ENCODE peak calls at places on chromosomes 5 and 9, in four cellular contexts. N is tibial artery, Q is heart left ventricle, J is PC-9. U is an unnamed sample. For H3K4me1, the result is how much of the 10 kb centered on the place peaks cover.

GRCh38 chr5:142894749-142895148 is 124.6 kb downstream of the ARHGAP26 start:
- DNase-seq in J (no peak), N (no peak), Q (no peak), U (no peak)

GRCh38 chr5:61953913-61954312 is 352.1 kb upstream of the KIF2A start:
- DNase-seq in Q (no peak), N (no peak), J (no peak), U (peak)

GRCh38 chr5:11182441-11183080 is 421.5 kb upstream of the DAP start:
- DNase-seq in N (no peak), Q (no peak), J (peak), U (peak)

GRCh38 chr9:126147620-126148522 is 178.8 kb upstream of the MVB12B start:
- DNase-seq in Q (no peak), J (no peak), N (no peak), U (no peak)

GRCh38 chr5:38258319-38259061 is at the start of gene EGFLAM:
- DNase-seq in Q (peak), J (no peak), N (no peak), U (no peak)

GRCh38 chr5:74655206-74655605 is 14.7 kb upstream of the ENC1 start:
- DNase-seq in J (no peak), N (no peak), Q (no peak), U (no peak)

GRCh38 chr5:179119415-179120170 is 59.4 kb downstream of the ZNF354C start:
- DNase-seq in Q (no peak), J (no peak), N (no peak), U (no peak)

GRCh38 chr5:152124413-152125082 is 199.9 kb upstream of the GLRA1 start:
- DNase-seq in N (no peak), J (no peak), Q (no peak), U (no peak)

GRCh38 chr5:960551-960950 is 48.1 kb upstream of the NKD2 start:
- DNase-seq in J (no peak), Q (no peak), N (no peak), U (no peak)

GRCh38 chr5:43191740-43192557 is at the start of gene NIM1K:
- DNase-seq in N (peak), Q (peak), J (peak), U (no peak)

GRCh38 chr5:172437445-172438303 is 16.7 kb downstream of the SH3PXD2B start:
- DNase-seq in J (peak), N (peak), Q (peak), U (peak)

GRCh38 chr5:108430931-108431608 is 49.2 kb upstream of the FBXL17 start:
- DNase-seq in Q (no peak), N (no peak), J (no peak), U (no peak)

GRCh38 chr5:149118463-149118862 is 22.8 kb upstream of the ABLIM3 start:
- DNase-seq in N (no peak), J (no peak), Q (no peak), U (no peak)

GRCh38 chr9:13279284-13280162 is at the start of gene MPDZ:
- DNase-seq in J (peak), Q (peak), N (peak), U (no peak)

GRCh38 chr9:37801287-37801850 is 772 bp downstream of the DCAF10 start:
- DNase-seq in J (no peak), Q (peak), N (peak), U (peak)

GRCh38 chr9:133003671-133004090 is 25.2 kb downstream of the GFI1B start:
- DNase-seq in J (no peak), Q (no peak), N (no peak), U (no peak)

GRCh38 chr9:107584186-107584585 is 94.6 kb upstream of the KLF4 start:
- DNase-seq in Q (no peak), J (peak), N (no peak), U (no peak)

GRCh38 chr5:161165998-161166660 is 314.1 kb upstream of the ATP10B start:
- DNase-seq in Q (no peak), N (no peak), J (no peak), U (no peak)

GRCh38 chr9:98491778-98492177 is 217.0 kb downstream of the GABBR2 start:
- DNase-seq in Q (peak), N (no peak), J (peak), U (no peak)

GRCh38 chr5:174056064-174056842 is 10.7 kb downstream of the NSG2 start:
- DNase-seq in J (no peak), N (no peak), Q (no peak), U (no peak)

GRCh38 chr5:83711982-83712601 is 8.6 kb downstream of the HAPLN1 start:
- DNase-seq in J (peak), Q (no peak), N (peak), U (no peak)

GRCh38 chr9:5671711-5672353 is 42.9 kb downstream of the RIC1 start:
- DNase-seq in N (no peak), Q (no peak), J (no peak), U (no peak)

GRCh38 chr9:107767711-107768110 is 278.1 kb upstream of the KLF4 start:
- DNase-seq in Q (no peak), N (no peak), J (no peak), U (no peak)

GRCh38 chr9:116112236-116112635 is 41.4 kb upstream of the PAPPA start:
- DNase-seq in N (no peak), J (no peak), Q (no peak), U (no peak)

GRCh38 chr9:109856785-109857184 is 76.8 kb downstream of the PALM2AKAP2 start:
- DNase-seq in Q (peak), N (peak), J (no peak), U (no peak)

GRCh38 chr5:83397658-83398057 is 73.9 kb upstream of the VCAN start:
- DNase-seq in N (no peak), J (no peak), Q (no peak), U (no peak)

GRCh38 chr5:143924311-143924710 is 112.3 kb downstream of the HMHB1 start:
- DNase-seq in Q (no peak), J (no peak), N (no peak), U (no peak)

GRCh38 chr9:107807183-107807582 is 317.6 kb upstream of the KLF4 start:
- DNase-seq in N (no peak), Q (no peak), J (no peak), U (no peak)

GRCh38 chr9:134575103-134575816 is 66.3 kb upstream of the COL5A1 start:
- DNase-seq in Q (no peak), N (no peak), J (no peak), U (no peak)

GRCh38 chr5:67799732-67800234 is 415.8 kb upstream of the PIK3R1 start:
- DNase-seq in Q (peak), J (no peak), N (peak), U (no peak)

GRCh38 chr9:98978231-98978681 is 34.5 kb downstream of the COL15A1 start:
- DNase-seq in Q (no peak), N (no peak), J (no peak), U (no peak)

GRCh38 chr9:96139592-96140251 is 162.3 kb downstream of the HSD17B3 start:
- DNase-seq in Q (no peak), N (peak), J (no peak), U (peak)

DNA sequence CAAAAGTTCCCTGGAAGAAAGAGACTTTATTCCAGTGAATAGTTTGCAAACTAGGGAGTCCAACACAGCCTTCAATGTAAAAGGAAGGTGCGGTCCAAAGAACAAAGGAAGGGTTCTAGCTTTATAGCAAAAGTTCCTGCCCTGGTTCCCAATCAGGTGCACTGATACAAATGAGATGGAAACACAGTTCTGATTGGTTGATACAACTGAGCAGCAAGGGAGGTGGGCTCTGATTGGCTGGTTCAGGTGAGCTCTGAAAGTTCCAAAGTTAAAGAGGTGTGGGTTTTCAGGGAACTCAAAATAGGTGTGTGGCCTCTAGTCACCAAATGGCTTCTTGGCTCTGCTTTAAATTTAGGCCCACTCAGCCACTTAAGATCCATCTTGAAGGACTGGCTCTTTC is 43.1 kb downstream of the P4HA2 start:
- DNase-seq in J (no peak), N (no peak), Q (no peak), U (no peak)
- H3K4me1 ChIP-seq in J (under half), N (under half), Q (under half), U (under half)

GRCh38 chr9:100295240-100295639 is 57.5 kb downstream of the TEX10 start:
- DNase-seq in Q (no peak), J (no peak), N (no peak), U (no peak)
- H3K4me1 ChIP-seq in Q (under half), J (under half), N (under half), U (under half)

GRCh38 chr5:145345883-145346282 is 489.3 kb downstream of the PRELID2 start:
- DNase-seq in Q (no peak), J (no peak), N (no peak), U (no peak)

GRCh38 chr5:145347026-145347616 is 488.0 kb downstream of the PRELID2 start:
- DNase-seq in Q (no peak), J (peak), N (no peak), U (peak)

DNA sequence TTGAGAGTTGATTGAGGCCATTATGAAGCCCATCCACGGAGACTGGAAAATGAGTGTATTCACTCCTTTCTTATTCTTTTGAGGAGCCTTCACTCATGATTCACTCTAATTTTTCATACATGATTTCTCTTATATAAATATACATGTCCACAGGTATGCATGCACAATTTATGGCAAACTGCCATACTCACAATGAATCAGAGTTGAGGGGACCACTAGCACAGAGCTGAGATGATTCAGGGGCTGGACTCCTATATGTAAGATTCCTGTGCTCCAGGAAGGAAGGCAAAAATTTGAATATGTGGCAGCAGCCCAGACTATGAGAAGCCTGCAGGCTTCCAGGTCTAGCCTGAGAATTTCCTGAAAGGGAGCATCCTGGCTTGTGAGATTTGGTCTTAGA is 484.6 kb downstream of the PRELID2 start:
- DNase-seq in Q (no peak), J (no peak), N (no peak), U (peak)
- H3K4me1 ChIP-seq in Q (under half), J (under half), N (under half), U (under half)

GRCh38 chr5:109693535-109694152 is 3.9 kb downstream of the MAN2A1 start:
- DNase-seq in N (no peak), J (no peak), Q (no peak), U (peak)
- H3K4me1 ChIP-seq in N (half or more), J (under half), Q (under half), U (under half)

GRCh38 chr5:175635854-175636253 is 22.0 kb upstream of the HRH2 start:
- DNase-seq in Q (no peak), J (no peak), N (no peak), U (no peak)
- H3K4me1 ChIP-seq in Q (under half), J (under half), N (under half), U (under half)

GRCh38 chr9:127856094-127856740 is 1.8 kb upstream of the ENG start:
- DNase-seq in N (no peak), Q (no peak), J (no peak), U (no peak)

GRCh38 chr9:127854169-127854833 is at the start of gene ENG:
- DNase-seq in N (peak), J (peak), Q (peak), U (no peak)

GRCh38 chr9:127853312-127854168 is 918 bp downstream of the ENG start:
- DNase-seq in N (no peak), Q (no peak), J (no peak), U (no peak)

GRCh38 chr9:127857278-127857677 is 2.8 kb upstream of the ENG start:
- DNase-seq in N (no peak), J (no peak), Q (no peak), U (no peak)

DNA sequence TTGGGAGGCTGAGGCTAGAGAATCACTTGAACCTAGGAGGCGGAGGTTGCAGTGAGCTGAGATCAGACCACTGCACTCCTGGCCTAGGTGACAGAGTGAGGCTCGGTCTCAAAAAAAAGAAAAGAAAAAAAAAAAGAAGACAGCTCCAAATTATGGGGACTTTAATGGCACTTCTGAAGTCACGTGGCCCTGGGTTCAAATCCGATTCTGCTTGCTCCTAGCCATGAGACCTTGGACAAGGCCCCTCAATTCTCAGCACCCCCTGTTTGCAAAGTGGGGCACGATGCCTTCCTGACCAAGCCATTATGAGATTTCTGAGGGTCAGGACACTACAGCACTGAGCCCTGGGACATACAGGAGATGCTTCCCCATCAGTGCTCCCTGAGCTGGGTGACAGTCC is 1.1 kb upstream of the ENG start:
- DNase-seq in Q (no peak), J (no peak), N (no peak), U (no peak)
- H3K4me1 ChIP-seq in Q (half or more), J (under half), N (half or more), U (under half)

GRCh38 chr9:95099321-95100070 is 218.0 kb downstream of the FANCC start:
- DNase-seq in N (no peak), Q (no peak), J (no peak), U (no peak)

GRCh38 chr9:95102001-95102433 is 215.5 kb downstream of the FANCC start:
- DNase-seq in N (no peak), J (no peak), Q (no peak), U (peak)

GRCh38 chr9:95098391-95098921 is 219.1 kb downstream of the FANCC start:
- DNase-seq in J (no peak), N (no peak), Q (no peak), U (no peak)

GRCh38 chr9:95101326-95101725 is 216.2 kb downstream of the FANCC start:
- DNase-seq in Q (no peak), N (no peak), J (no peak), U (peak)

DNA sequence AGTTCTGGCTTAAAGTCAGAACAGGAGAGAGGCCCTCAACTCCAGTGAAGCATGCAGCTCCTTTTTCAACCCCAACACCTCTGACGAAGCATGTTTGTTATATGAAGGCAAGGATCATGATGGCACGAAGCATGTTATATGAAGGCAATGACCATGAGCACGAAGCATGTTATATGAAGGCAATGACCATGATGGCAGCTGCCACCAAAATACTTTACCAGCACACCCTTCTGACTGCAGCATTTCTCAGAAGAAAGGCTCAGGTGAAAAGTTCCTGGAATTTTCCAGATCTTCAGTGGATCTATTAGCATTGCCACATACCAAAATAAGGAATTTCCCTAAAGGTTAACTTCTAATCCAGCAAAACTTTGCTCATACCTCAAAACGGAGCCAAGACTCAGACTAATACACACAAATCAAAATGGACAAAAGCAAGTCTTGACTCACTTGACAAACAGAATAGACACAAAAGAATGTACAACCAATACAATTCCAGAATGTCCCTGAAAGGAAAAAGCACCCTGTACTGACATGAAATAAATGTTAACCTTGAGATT is 217.4 kb downstream of the FANCC start:
- DNase-seq in Q (no peak), J (no peak), N (no peak), U (peak)
- H3K4me1 ChIP-seq in Q (half or more), J (under half), N (half or more), U (under half)

GRCh38 chr9:36317766-36318165 is 59.5 kb upstream of the GNE start:
- DNase-seq in Q (peak), N (no peak), J (peak), U (peak)
- H3K4me1 ChIP-seq in Q (under half), N (under half), J (half or more), U (under half)

DNA sequence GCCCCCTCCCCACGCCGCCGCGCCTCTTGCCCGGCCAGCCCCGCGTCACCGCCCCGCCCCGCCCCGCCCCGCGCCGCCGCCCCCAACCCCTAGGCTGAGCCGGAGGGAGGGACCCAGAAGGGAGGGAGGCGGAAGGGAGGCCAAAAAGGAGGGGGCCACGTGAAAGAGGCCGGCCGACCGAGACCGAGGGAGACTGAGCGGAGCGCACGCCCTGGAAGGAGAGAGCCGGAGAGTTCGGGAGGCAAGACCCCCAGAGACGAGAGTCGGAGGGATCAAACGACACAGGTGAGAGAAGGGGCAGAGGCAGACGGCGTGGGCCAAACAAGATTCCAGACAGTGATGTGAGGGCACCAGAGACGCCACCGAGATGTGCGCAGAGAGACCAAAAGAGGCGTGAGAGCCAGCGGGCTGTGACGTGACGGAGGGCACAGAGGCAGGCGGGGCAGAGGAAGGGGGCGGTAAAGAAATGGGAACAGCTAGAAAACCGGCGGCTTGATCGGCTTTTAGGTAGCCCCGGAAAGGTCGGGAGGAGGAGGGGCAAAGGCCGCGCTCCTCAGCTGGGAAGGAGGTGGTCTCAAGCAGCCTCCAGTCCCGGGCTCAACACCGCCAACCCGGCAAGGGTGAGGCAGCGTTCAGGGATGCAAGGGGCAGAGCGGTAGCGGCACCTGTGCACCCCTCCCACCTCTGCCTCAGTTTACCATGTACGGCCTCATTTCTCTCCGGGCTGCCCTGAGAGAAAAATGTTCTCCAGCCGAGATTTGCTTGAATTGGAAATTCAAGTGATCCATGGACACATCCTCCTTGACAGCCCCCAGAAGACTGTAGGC is 414 bp upstream of the BARX1 start:
- DNase-seq in N (no peak), J (no peak), Q (no peak), U (no peak)
- H3K4me1 ChIP-seq in N (half or more), J (under half), Q (half or more), U (under half)

GRCh38 chr9:81370096-81370495 is 319.3 kb downstream of the TLE1 start:
- DNase-seq in J (no peak), N (no peak), Q (no peak), U (no peak)
- H3K4me1 ChIP-seq in J (under half), N (under half), Q (under half), U (under half)

U was measured in foreskin keratinocyte.